ENCODE peak calls at places on chromosomes 13 and 19, in eight cellular contexts. F is NB4, C is gastrocnemius medialis, B is fibroblast of mammary gland, Y is AG09309, L is fibroblast of lung, A is PC-9, M is heart right ventricle. P is an unnamed sample.

GRCh38 chr13:66562054-66562453 is 668.1 kb downstream of the PCDH9 start:
- DNase-seq in F (no peak), C (no peak), B (no peak), Y (no peak), L (no peak), A (no peak), M (no peak), P (no peak)

GRCh38 chr19:7478843-7479227 is 10.0 kb downstream of the PEX11G start:
- DNase-seq in F (no peak), C (no peak), B (no peak), Y (no peak), L (no peak), A (no peak), M (no peak), P (no peak)

GRCh38 chr19:48713041-48713863 is 6.3 kb downstream of the MAMSTR start:
- DNase-seq in F (peak; percentile 60), C (no peak), B (no peak), Y (no peak), L (no peak), A (peak; percentile 24), M (no peak), P (peak; percentile 73)

GRCh38 chr19:7905859-7906258 is 2.2 kb downstream of the MAP2K7 start:
- DNase-seq in F (no peak), C (no peak), B (no peak), Y (no peak), L (no peak), A (no peak), M (no peak), P (no peak)

GRCh38 chr13:41179593-41180250 is 14.6 kb downstream of the KBTBD7 start:
- DNase-seq in F (no peak), C (no peak), B (peak; percentile 87), Y (no peak), L (peak; percentile 37), A (no peak), M (no peak), P (no peak)

GRCh38 chr19:44789943-44790467 is 12.3 kb downstream of the CBLC start:
- DNase-seq in F (no peak), C (no peak), B (no peak), Y (no peak), L (no peak), A (no peak), M (no peak), P (no peak)

GRCh38 chr19:17370026-17370587 is 7.0 kb downstream of the PLVAP start:
- DNase-seq in F (peak; percentile 78), C (peak; percentile 83), B (peak; percentile 33), Y (no peak), L (peak; percentile 75), A (no peak), M (no peak), P (no peak)

GRCh38 chr13:111219306-111219705 is 101.1 kb upstream of the TEX29 start:
- DNase-seq in F (no peak), C (no peak), B (peak; percentile 74), Y (peak; percentile 68), L (peak; percentile 91), A (no peak), M (no peak), P (no peak)

GRCh38 chr19:16446108-16447014 is 25.4 kb downstream of the EPS15L1 start:
- DNase-seq in F (no peak), C (no peak), B (no peak), Y (no peak), L (no peak), A (no peak), M (no peak), P (no peak)

GRCh38 chr13:39284801-39285388 is 246.6 kb downstream of the NHLRC3 start:
- DNase-seq in F (no peak), C (no peak), B (no peak), Y (no peak), L (peak; percentile 21), A (no peak), M (no peak), P (no peak)
- TF ChIP-seq CTCF in F (peak; percentile 12), C (no peak), B (peak; percentile 14), Y (peak; percentile 8), L (peak; percentile 8), A (no peak), M (peak; percentile 6), P (no peak)

GRCh38 chr19:3061214-3062161 is 807 bp downstream of the TLE5 start:
- DNase-seq in F (peak; percentile 62), C (peak; percentile 38), B (no peak), Y (no peak), L (peak; percentile 53), A (no peak), M (peak; percentile 78), P (no peak)
- TF ChIP-seq CTCF in F (peak; percentile 8), C (peak; percentile 29), B (peak; percentile 17), Y (peak; percentile 32), L (peak; percentile 25), A (no peak), M (peak; percentile 45), P (no peak)

GRCh38 chr13:28918030-28918429 is 97.9 kb downstream of the MTUS2 start:
- DNase-seq in F (no peak), C (no peak), B (no peak), Y (no peak), L (no peak), A (no peak), M (no peak), P (no peak)
- TF ChIP-seq CTCF in F (no peak), C (no peak), B (no peak), Y (no peak), L (no peak), A (no peak), M (no peak), P (no peak)

GRCh38 chr13:89113744-89114143 is 1442.6 kb downstream of the SLITRK5 start:
- DNase-seq in F (no peak), C (no peak), B (no peak), Y (no peak), L (no peak), A (no peak), M (no peak), P (no peak)

GRCh38 chr13:89115307-89115706 is 1444.1 kb downstream of the SLITRK5 start:
- DNase-seq in F (peak; percentile 4), C (no peak), B (no peak), Y (no peak), L (no peak), A (no peak), M (no peak), P (no peak)
- TF ChIP-seq CTCF in F (peak; percentile 24), C (no peak), B (peak; percentile 3), Y (peak; percentile 4), L (peak; percentile 14), A (peak; percentile 40), M (no peak), P (no peak)

DNA sequence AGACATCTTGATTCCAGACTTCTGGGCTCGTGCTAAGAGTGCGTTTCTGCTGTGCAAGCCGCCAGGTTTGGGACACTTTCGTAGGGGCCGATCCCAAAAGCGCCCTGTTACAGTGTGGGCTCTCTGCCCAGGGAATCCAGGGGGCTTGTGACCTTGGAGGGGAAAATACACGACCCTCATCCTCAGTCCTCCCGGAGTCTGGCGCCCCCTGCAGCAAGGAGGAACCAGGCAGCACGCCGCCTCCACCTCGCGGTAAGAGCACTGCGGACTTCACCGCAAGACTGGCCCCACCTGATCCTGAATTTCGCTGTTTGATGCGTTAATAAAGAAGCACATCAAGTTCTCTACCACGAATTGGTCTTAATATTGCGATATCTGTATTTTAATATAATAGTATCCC is 5.2 kb downstream of the POLRMT start:
- DNase-seq in F (peak; percentile 30), C (no peak), B (no peak), Y (no peak), L (no peak), A (no peak), M (no peak), P (no peak)
- TF ChIP-seq CTCF in F (no peak), C (no peak), B (peak; percentile 30), Y (peak; percentile 41), L (peak; percentile 42), A (peak; percentile 32), M (peak; percentile 38), P (no peak)

GRCh38 chr13:80428344-80429096 is 87.6 kb upstream of the SPRY2 start:
- DNase-seq in F (peak; percentile 56), C (no peak), B (no peak), Y (no peak), L (no peak), A (no peak), M (no peak), P (no peak)
- TF ChIP-seq CTCF in F (no peak), C (no peak), B (no peak), Y (no peak), L (no peak), A (no peak), M (no peak), P (no peak)

DNA sequence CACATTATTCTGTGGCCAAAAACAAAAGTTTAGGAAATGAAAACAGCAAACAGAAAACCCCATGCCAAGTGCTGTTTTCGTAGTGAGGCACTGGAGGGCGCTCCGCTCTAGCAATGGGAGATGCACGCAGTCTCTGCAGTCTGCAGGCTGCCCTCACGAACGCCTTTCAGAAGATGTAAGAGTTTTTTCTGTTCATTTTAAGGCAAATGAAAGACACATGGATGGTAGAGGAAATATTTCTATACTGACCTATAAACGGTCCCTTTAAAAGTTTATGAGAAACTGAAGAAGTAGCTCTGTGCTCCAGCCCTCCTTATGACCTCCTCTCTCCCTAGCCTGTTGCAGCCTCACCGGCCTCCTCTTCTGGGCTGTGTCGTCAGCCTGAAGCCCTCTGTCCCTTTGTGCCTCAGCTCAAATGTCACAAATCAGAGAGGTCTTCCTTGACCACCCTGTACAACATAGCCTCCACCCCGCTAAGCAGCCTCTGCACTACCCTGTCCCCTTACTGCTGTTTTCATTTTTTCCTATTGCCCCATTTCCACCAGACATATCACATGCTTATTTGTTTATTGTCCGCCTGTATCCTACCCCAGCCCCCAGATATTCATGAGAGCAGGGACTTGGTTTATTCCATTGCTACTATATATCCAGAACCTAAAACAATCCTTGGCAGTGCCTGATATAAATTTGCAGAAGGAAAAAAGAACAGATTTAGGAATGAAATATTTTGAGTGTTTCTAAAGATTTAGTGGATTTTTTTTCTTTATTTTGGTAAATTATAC is 116.4 kb downstream of the TM9SF2 start:
- DNase-seq in F (peak; percentile 55), C (peak; percentile 26), B (peak; percentile 66), Y (peak; percentile 69), L (peak; percentile 62), A (no peak), M (peak; percentile 23), P (no peak)
- TF ChIP-seq CTCF in F (peak; percentile 61), C (peak; percentile 52), B (peak; percentile 92), Y (peak; percentile 93), L (peak; percentile 87), A (peak; percentile 66), M (peak; percentile 65), P (peak; percentile 61)